ENCODE peak calls at places on chromosomes 3 and 15, in nine cellular contexts. E is heart right ventricle, A is GM23338, L is spleen, J is NB4, M is fibroblast of the aortic adventitia, C is cardiac fibroblast, U is A549, W is neural progenitor cell. H is an unnamed sample.

GRCh38 chr15:31352911-31353811 is 26.5 kb downstream of the KLF13 start:
- DNase-seq in C (peak), M (peak), L (peak), A (no peak), E (peak), J (peak), W (no peak), U (no peak), H (peak)

GRCh38 chr3:184911570-184911969 is 99.6 kb downstream of the VPS8 start:
- DNase-seq in W (peak), M (no peak), J (no peak), A (peak), C (no peak), U (no peak), L (no peak), E (no peak), H (no peak)

GRCh38 chr3:4069796-4070195 is 233.4 kb upstream of the SETMAR start:
- DNase-seq in J (no peak), C (no peak), E (no peak), M (no peak), W (no peak), L (no peak), U (no peak), A (no peak), H (no peak)

GRCh38 chr3:65963787-65964707 is 74.7 kb downstream of the MAGI1 start:
- DNase-seq in L (no peak), J (peak), M (peak), E (no peak), A (peak), U (peak), W (no peak), C (peak), H (peak)

GRCh38 chr3:57980416-57980815 is 27.8 kb upstream of the FLNB start:
- DNase-seq in A (no peak), J (peak), W (no peak), C (no peak), L (no peak), E (no peak), M (no peak), U (no peak), H (no peak)

GRCh38 chr3:50299929-50300680 is 900 bp upstream of the HYAL3 start:
- DNase-seq in A (no peak), E (no peak), L (peak), W (no peak), M (peak), C (peak), J (peak), U (no peak), H (no peak)

GRCh38 chr15:95025924-95026728 is 794.8 kb downstream of the MCTP2 start:
- DNase-seq in E (peak), W (peak), L (no peak), M (peak), J (peak), C (peak), U (peak), A (peak), H (no peak)

GRCh38 chr3:121883507-121883906 is 10.7 kb upstream of the SLC15A2 start:
- DNase-seq in E (no peak), A (peak), L (no peak), C (peak), W (peak), U (peak), M (peak), J (peak), H (peak)

GRCh38 chr3:58000713-58001467 is 7.3 kb upstream of the FLNB start:
- DNase-seq in L (no peak), C (no peak), M (no peak), A (no peak), E (no peak), U (no peak), J (no peak), W (no peak), H (no peak)

GRCh38 chr3:112334709-112335108 is 1.8 kb downstream of the CD200 start:
- DNase-seq in E (no peak), A (no peak), C (peak), M (peak), J (no peak), W (no peak), L (no peak), U (no peak), H (no peak)

GRCh38 chr15:79257454-79257853 is 25.1 kb upstream of the ANKRD34C start:
- DNase-seq in L (no peak), U (peak), W (no peak), A (no peak), E (no peak), M (no peak), J (peak), C (no peak), H (no peak)

GRCh38 chr15:74568594-74568993 is 27.6 kb downstream of the ARID3B start:
- DNase-seq in J (no peak), E (no peak), W (no peak), U (no peak), M (no peak), C (no peak), L (no peak), A (no peak), H (no peak)

GRCh38 chr15:48389701-48390143 is 58.5 kb downstream of the DUT start:
- DNase-seq in C (peak), A (no peak), M (peak), E (no peak), U (no peak), W (no peak), J (no peak), L (no peak), H (no peak)

GRCh38 chr15:39195988-39196486 is 384.8 kb upstream of the THBS1 start:
- DNase-seq in M (peak), W (no peak), L (no peak), J (no peak), E (no peak), A (no peak), C (peak), U (peak), H (no peak)

GRCh38 chr15:72365844-72366243 is 10.0 kb downstream of the HEXA start:
- DNase-seq in L (no peak), C (no peak), W (no peak), M (no peak), J (peak), U (no peak), E (no peak), A (no peak), H (peak)

GRCh38 chr15:74954515-74954914 is 2.1 kb downstream of the RPP25 start:
- DNase-seq in M (peak), U (no peak), L (peak), C (peak), A (no peak), J (no peak), W (peak), E (no peak), H (no peak)

GRCh38 chr3:17514597-17514996 is 227.8 kb downstream of the TBC1D5 start:
- DNase-seq in W (no peak), J (no peak), L (no peak), M (no peak), C (no peak), U (no peak), E (no peak), A (no peak), H (no peak)

GRCh38 chr3:56980798-56981390 is 79.6 kb upstream of the SPATA12 start:
- DNase-seq in E (no peak), C (peak), A (no peak), L (no peak), U (peak), J (peak), W (no peak), M (peak), H (no peak)

GRCh38 chr15:90035095-90035834 is 34.1 kb downstream of the ZNF710 start:
- DNase-seq in J (peak), L (peak), C (peak), M (peak), A (no peak), E (peak), W (no peak), U (peak), H (no peak)

GRCh38 chr3:57556459-57557087 is 499 bp downstream of the PDE12 start:
- DNase-seq in M (no peak), C (peak), L (peak), E (peak), A (no peak), U (no peak), W (no peak), J (no peak), H (no peak)

GRCh38 chr3:140537075-140537474 is 140.8 kb upstream of the TRIM42 start:
- DNase-seq in C (no peak), E (no peak), W (no peak), J (no peak), M (no peak), L (no peak), U (no peak), A (no peak), H (no peak)

GRCh38 chr15:69133862-69134519 is 26.4 kb upstream of the GLCE start:
- DNase-seq in L (no peak), C (no peak), U (no peak), E (no peak), J (no peak), A (no peak), W (no peak), M (no peak), H (no peak)

GRCh38 chr15:58585668-58586461 is 154.1 kb downstream of the LIPC start:
- DNase-seq in W (no peak), E (no peak), U (no peak), M (no peak), A (no peak), L (no peak), C (no peak), J (peak), H (peak)

GRCh38 chr3:138197058-138197457 is 10.0 kb downstream of the ARMC8 start:
- DNase-seq in E (no peak), A (peak), M (peak), W (peak), C (peak), U (no peak), J (peak), L (no peak), H (no peak)

GRCh38 chr15:68503213-68503612 is 71.2 kb upstream of the ITGA11 start:
- DNase-seq in L (no peak), A (no peak), M (no peak), J (no peak), U (no peak), E (no peak), C (no peak), W (no peak), H (no peak)

GRCh38 chr3:10434144-10434937 is 71.0 kb downstream of the ATP2B2 start:
- DNase-seq in C (no peak), U (no peak), J (no peak), L (peak), E (no peak), M (no peak), W (no peak), A (no peak), H (no peak)

GRCh38 chr3:179861292-179861691 is 175.4 kb downstream of the PEX5L start:
- DNase-seq in U (no peak), J (no peak), W (no peak), E (no peak), M (no peak), C (no peak), L (no peak), A (no peak), H (no peak)

GRCh38 chr3:197792019-197792647 is 1.1 kb downstream of the LRCH3 start:
- DNase-seq in M (peak), E (no peak), L (no peak), A (no peak), W (no peak), J (no peak), C (peak), U (no peak), H (no peak)

GRCh38 chr3:47669026-47669749 is 90.5 kb upstream of the CSPG5 start:
- DNase-seq in C (peak), J (no peak), M (peak), U (no peak), A (no peak), L (no peak), W (no peak), E (no peak), H (no peak)

GRCh38 chr3:193982258-193982659 is 153.7 kb upstream of the HES1 start:
- DNase-seq in E (peak), W (no peak), A (no peak), M (peak), J (no peak), U (no peak), C (peak), L (peak), H (no peak)

GRCh38 chr3:42803800-42804112 is 534 bp downstream of the HIGD1A start:
- DNase-seq in E (peak), L (peak), U (peak), J (peak), A (peak), M (no peak), C (peak), W (peak), H (no peak)

GRCh38 chr15:28890711-28891495 is 5.1 kb downstream of the APBA2 start:
- DNase-seq in M (no peak), E (no peak), A (no peak), C (no peak), W (no peak), L (no peak), J (no peak), U (no peak), H (no peak)

DNA sequence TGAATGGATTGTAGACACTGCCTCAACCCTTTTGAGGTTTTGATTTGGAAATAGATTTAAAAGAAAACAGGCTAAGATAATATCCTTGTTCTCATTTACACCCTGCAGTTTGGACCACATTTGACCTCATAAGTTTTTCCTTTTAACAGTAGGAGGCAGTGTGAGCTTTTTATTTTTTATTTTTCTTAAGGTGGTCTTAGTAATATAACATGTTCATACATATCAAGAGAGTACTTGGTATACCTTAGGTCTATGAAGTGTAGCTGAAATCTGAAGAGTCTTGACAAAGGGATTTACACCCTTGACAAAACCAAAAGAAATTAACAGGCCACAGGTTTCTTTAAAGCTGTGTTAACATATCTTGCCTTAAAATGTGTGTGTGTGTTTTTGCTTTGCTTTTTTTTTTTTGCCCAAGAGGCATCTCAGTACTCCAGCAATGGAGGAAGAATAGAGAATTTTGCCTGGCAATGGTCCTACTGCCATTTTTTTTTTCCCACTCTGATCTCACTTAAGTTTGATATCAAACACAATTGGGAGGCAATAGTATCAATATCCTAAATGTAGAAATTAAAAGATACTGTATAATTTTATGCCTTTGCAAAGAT is 3.3 kb downstream of the RAP2B start:
- DNase-seq in W (no peak), C (peak), M (peak), E (no peak), L (no peak), J (peak), A (peak), U (no peak), H (no peak)
- TF ChIP-seq CTCF in W (peak), C (peak), M (peak), E (peak), L (peak), J (no peak), A (peak), U (peak), H (peak)

GRCh38 chr3:133659806-133660205 is 1.9 kb downstream of the TOPBP1 start:
- DNase-seq in A (no peak), W (no peak), C (no peak), E (no peak), M (no peak), J (no peak), U (no peak), L (no peak), H (no peak)
- H3K4me3 ChIP-seq in A (peak), W (peak), C (no peak), E (no peak), M (no peak), J (peak), U (no peak), L (no peak), H (peak)

DNA sequence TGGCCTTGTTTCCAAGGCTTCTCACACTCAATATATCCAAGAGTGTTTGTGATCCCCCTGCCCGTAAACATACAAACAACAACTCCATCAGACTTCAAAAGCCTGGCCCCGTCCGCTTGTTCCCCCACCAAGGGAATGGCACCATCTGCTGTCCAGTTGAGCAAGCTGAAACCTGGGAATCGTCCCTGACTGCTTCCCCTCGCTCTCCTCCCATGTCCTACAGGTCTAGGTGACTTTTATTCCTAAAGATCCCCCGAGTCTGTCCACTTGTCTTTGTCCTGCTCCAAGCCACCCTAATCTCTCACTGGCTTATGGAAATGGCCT is 27.9 kb upstream of the FAM174B start:
- DNase-seq in A (peak), J (peak), E (peak), C (peak), W (peak), L (no peak), U (peak), M (no peak), H (no peak)
- TF ChIP-seq CTCF in A (peak), J (no peak), E (peak), C (no peak), W (peak), L (no peak), U (peak), M (peak), H (peak)

GRCh38 chr3:153539263-153539662 is 377.2 kb downstream of the RAP2B start:
- DNase-seq in U (no peak), J (no peak), M (no peak), L (no peak), C (no peak), W (no peak), A (no peak), E (no peak), H (no peak)
- H3K4me3 ChIP-seq in U (no peak), J (no peak), M (no peak), L (no peak), C (no peak), W (no peak), A (no peak), E (no peak), H (no peak)

GRCh38 chr3:155356594-155357370 is 63.3 kb upstream of the STRIT1 start:
- DNase-seq in A (peak), C (no peak), J (peak), U (peak), E (no peak), M (no peak), W (peak), L (no peak), H (no peak)
- TF ChIP-seq CTCF in A (peak), C (peak), J (peak), U (no peak), E (peak), M (no peak), W (peak), L (no peak), H (no peak)

GRCh38 chr3:63960048-63960711 is 48.0 kb upstream of the SCAANT1 start:
- DNase-seq in W (no peak), E (no peak), J (peak), C (peak), M (peak), L (peak), A (no peak), U (peak), H (no peak)
- H3K4me3 ChIP-seq in W (no peak), E (no peak), J (no peak), C (peak), M (peak), L (peak), A (no peak), U (peak), H (no peak)

H was measured in GM12864.